ENCODE peak calls at places on chromosomes 13 and 19, in six cellular contexts. One of them, this sample, is unnamed.

GRCh38 chr13:23963947-23964346 is 66.6 kb upstream of the C1QTNF9B start:
- DNase-seq in NB4: no peak
- DNase-seq in NCI-H1092: no peak
- DNase-seq in amniotic stem cell: no peak
- DNase-seq in endodermal cell: no peak
- DNase-seq in ovary: no peak
- DNase-seq in this sample: no peak

GRCh38 chr13:32212420-32212819 is 102.7 kb downstream of the ZAR1L start:
- DNase-seq in NB4: no peak
- DNase-seq in NCI-H1092: no peak
- DNase-seq in amniotic stem cell: no peak
- DNase-seq in endodermal cell: no peak
- DNase-seq in ovary: no peak
- DNase-seq in this sample: no peak

GRCh38 chr19:35860818-35861639 is 4.3 kb downstream of the KIRREL2 start:
- DNase-seq in NB4: no peak
- DNase-seq in NCI-H1092: no peak
- DNase-seq in amniotic stem cell: no peak
- DNase-seq in endodermal cell: peak
- DNase-seq in ovary: no peak
- DNase-seq in this sample: no peak

GRCh38 chr19:38634757-38635482 is 12.5 kb upstream of the ACTN4 start:
- DNase-seq in NB4: peak
- DNase-seq in NCI-H1092: peak
- DNase-seq in amniotic stem cell: no peak
- DNase-seq in endodermal cell: peak
- DNase-seq in ovary: peak
- DNase-seq in this sample: peak

GRCh38 chr13:61874970-61875579 is 459.4 kb upstream of the PCDH20 start:
- DNase-seq in NB4: no peak
- DNase-seq in NCI-H1092: no peak
- DNase-seq in amniotic stem cell: no peak
- DNase-seq in endodermal cell: no peak
- DNase-seq in ovary: no peak
- DNase-seq in this sample: no peak

GRCh38 chr19:34148672-34149185 is 23.6 kb upstream of the LSM14A start:
- DNase-seq in NB4: no peak
- DNase-seq in NCI-H1092: no peak
- DNase-seq in amniotic stem cell: no peak
- DNase-seq in endodermal cell: no peak
- DNase-seq in ovary: no peak
- DNase-seq in this sample: no peak

GRCh38 chr19:49155830-49156346 is 692 bp upstream of the HRC start:
- DNase-seq in NB4: no peak
- DNase-seq in NCI-H1092: no peak
- DNase-seq in amniotic stem cell: no peak
- DNase-seq in endodermal cell: peak
- DNase-seq in ovary: no peak
- DNase-seq in this sample: no peak

GRCh38 chr13:75600371-75600770 is 35.8 kb upstream of the LMO7 start:
- DNase-seq in NB4: no peak
- DNase-seq in NCI-H1092: no peak
- DNase-seq in amniotic stem cell: no peak
- DNase-seq in endodermal cell: no peak
- DNase-seq in ovary: no peak
- DNase-seq in this sample: no peak

GRCh38 chr13:105611424-105611823 is 924.0 kb downstream of the EFNB2 start:
- DNase-seq in NB4: no peak
- DNase-seq in NCI-H1092: no peak
- DNase-seq in amniotic stem cell: no peak
- DNase-seq in endodermal cell: no peak
- DNase-seq in ovary: no peak
- DNase-seq in this sample: no peak

GRCh38 chr13:27053902-27054595 is 117.6 kb downstream of the USP12 start:
- DNase-seq in NB4: peak
- DNase-seq in NCI-H1092: no peak
- DNase-seq in amniotic stem cell: peak
- DNase-seq in endodermal cell: no peak
- DNase-seq in ovary: no peak
- DNase-seq in this sample: no peak

GRCh38 chr13:38391341-38391740 is 41.7 kb downstream of the UFM1 start:
- DNase-seq in NB4: no peak
- DNase-seq in NCI-H1092: no peak
- DNase-seq in amniotic stem cell: no peak
- DNase-seq in endodermal cell: no peak
- DNase-seq in ovary: no peak
- DNase-seq in this sample: no peak

GRCh38 chr19:5131031-5131865 is 162.3 kb downstream of the KDM4B start:
- DNase-seq in NB4: peak
- DNase-seq in NCI-H1092: no peak
- DNase-seq in amniotic stem cell: no peak
- DNase-seq in endodermal cell: peak
- DNase-seq in ovary: no peak
- DNase-seq in this sample: no peak

GRCh38 chr19:8373867-8374813 is 10.2 kb downstream of the ANGPTL4 start:
- DNase-seq in NB4: peak
- DNase-seq in NCI-H1092: no peak
- DNase-seq in amniotic stem cell: no peak
- DNase-seq in endodermal cell: peak
- DNase-seq in ovary: peak
- DNase-seq in this sample: peak

GRCh38 chr19:15115080-15115479 is 7.9 kb downstream of the SYDE1 start:
- DNase-seq in NB4: no peak
- DNase-seq in NCI-H1092: no peak
- DNase-seq in amniotic stem cell: no peak
- DNase-seq in endodermal cell: no peak
- DNase-seq in ovary: peak
- DNase-seq in this sample: peak

GRCh38 chr19:2634228-2634951 is 68.1 kb downstream of the GNG7 start:
- DNase-seq in NB4: peak
- DNase-seq in NCI-H1092: no peak
- DNase-seq in amniotic stem cell: no peak
- DNase-seq in endodermal cell: no peak
- DNase-seq in ovary: peak
- DNase-seq in this sample: peak

GRCh38 chr19:33208371-33208770 is 14.2 kb downstream of the LRP3 start:
- DNase-seq in NB4: no peak
- DNase-seq in NCI-H1092: no peak
- DNase-seq in amniotic stem cell: no peak
- DNase-seq in endodermal cell: no peak
- DNase-seq in ovary: no peak
- DNase-seq in this sample: no peak

GRCh38 chr13:40515702-40516101 is 150.7 kb downstream of the FOXO1 start:
- DNase-seq in NB4: no peak
- DNase-seq in NCI-H1092: no peak
- DNase-seq in amniotic stem cell: no peak
- DNase-seq in endodermal cell: no peak
- DNase-seq in ovary: no peak
- DNase-seq in this sample: no peak

GRCh38 chr19:12139309-12139708 is 841 bp downstream of the ZNF20 start:
- DNase-seq in NB4: no peak
- DNase-seq in NCI-H1092: no peak
- DNase-seq in amniotic stem cell: no peak
- DNase-seq in endodermal cell: no peak
- DNase-seq in ovary: no peak
- DNase-seq in this sample: no peak

GRCh38 chr19:17236831-17237543 is 8.7 kb downstream of the NR2F6 start:
- DNase-seq in NB4: no peak
- DNase-seq in NCI-H1092: no peak
- DNase-seq in amniotic stem cell: no peak
- DNase-seq in endodermal cell: no peak
- DNase-seq in ovary: no peak
- DNase-seq in this sample: no peak

GRCh38 chr19:11268783-11269267 is 6.5 kb upstream of the DOCK6 start:
- DNase-seq in NB4: peak
- DNase-seq in NCI-H1092: no peak
- DNase-seq in amniotic stem cell: no peak
- DNase-seq in endodermal cell: no peak
- DNase-seq in ovary: peak
- DNase-seq in this sample: peak

GRCh38 chr19:38204728-38205127 is 19.3 kb downstream of the DPF1 start:
- DNase-seq in NB4: no peak
- DNase-seq in NCI-H1092: no peak
- DNase-seq in amniotic stem cell: no peak
- DNase-seq in endodermal cell: no peak
- DNase-seq in ovary: no peak
- DNase-seq in this sample: no peak

GRCh38 chr13:113586661-113587479 is 2.3 kb downstream of the TFDP1 start:
- DNase-seq in NB4: peak
- DNase-seq in NCI-H1092: no peak
- DNase-seq in amniotic stem cell: no peak
- DNase-seq in endodermal cell: peak
- DNase-seq in ovary: no peak
- DNase-seq in this sample: peak

GRCh38 chr19:41861098-41861768 is 1.2 kb downstream of the RPS19 start:
- DNase-seq in NB4: no peak
- DNase-seq in NCI-H1092: no peak
- DNase-seq in amniotic stem cell: no peak
- DNase-seq in endodermal cell: no peak
- DNase-seq in ovary: no peak
- DNase-seq in this sample: no peak

GRCh38 chr19:38898788-38899446 is 501 bp downstream of the SIRT2 start:
- DNase-seq in NB4: no peak
- DNase-seq in NCI-H1092: no peak
- DNase-seq in amniotic stem cell: no peak
- DNase-seq in endodermal cell: no peak
- DNase-seq in ovary: no peak
- DNase-seq in this sample: no peak

GRCh38 chr19:20238025-20238623 is 71.1 kb downstream of the ZNF486 start:
- DNase-seq in NB4: peak
- DNase-seq in NCI-H1092: peak
- DNase-seq in amniotic stem cell: peak
- DNase-seq in endodermal cell: peak
- DNase-seq in ovary: peak
- DNase-seq in this sample: peak

GRCh38 chr19:639251-640155 is at the start of gene FGF22:
- DNase-seq in NB4: peak
- DNase-seq in NCI-H1092: peak
- DNase-seq in amniotic stem cell: peak
- DNase-seq in endodermal cell: peak
- DNase-seq in ovary: peak
- DNase-seq in this sample: peak

GRCh38 chr13:32595306-32595705 is 9.1 kb downstream of the PDS5B start:
- DNase-seq in NB4: no peak
- DNase-seq in NCI-H1092: no peak
- DNase-seq in amniotic stem cell: no peak
- DNase-seq in endodermal cell: no peak
- DNase-seq in ovary: no peak
- DNase-seq in this sample: no peak

GRCh38 chr13:29594710-29595379 is 643 bp downstream of the SLC7A1 start:
- DNase-seq in NB4: peak
- DNase-seq in NCI-H1092: peak
- DNase-seq in amniotic stem cell: peak
- DNase-seq in endodermal cell: peak
- DNase-seq in ovary: peak
- DNase-seq in this sample: no peak